ENCODE peak calls at places on chromosome 5, in eight cellular contexts. One of them, this sample, is unnamed.

GRCh38 chr5:142894749-142895148 is 124.6 kb downstream of the ARHGAP26 start:
- DNase-seq in fibroblast of mammary gland: peak; percentile 67
- DNase-seq in breast epithelium: no peak
- DNase-seq in A549: no peak
- DNase-seq in upper lobe of right lung: no peak
- DNase-seq in heart left ventricle: peak; percentile 30
- DNase-seq in tibial artery: no peak
- DNase-seq in AG04450: no peak
- DNase-seq in this sample: peak; percentile 57

GRCh38 chr5:32753051-32753450 is 41.9 kb downstream of the NPR3 start:
- DNase-seq in fibroblast of mammary gland: peak; percentile 78
- DNase-seq in tibial artery: no peak
- DNase-seq in A549: no peak
- DNase-seq in breast epithelium: no peak
- DNase-seq in heart left ventricle: no peak
- DNase-seq in AG04450: peak; percentile 7
- DNase-seq in upper lobe of right lung: no peak
- DNase-seq in this sample: no peak

GRCh38 chr5:90590170-90590569 is 31.6 kb downstream of the ADGRV1 start:
- DNase-seq in AG04450: no peak
- DNase-seq in tibial artery: no peak
- DNase-seq in fibroblast of mammary gland: no peak
- DNase-seq in breast epithelium: no peak
- DNase-seq in heart left ventricle: no peak
- DNase-seq in upper lobe of right lung: no peak
- DNase-seq in A549: no peak
- DNase-seq in this sample: no peak

GRCh38 chr5:101080485-101081240 is 177.6 kb upstream of the ST8SIA4 start:
- DNase-seq in fibroblast of mammary gland: peak; percentile 91
- DNase-seq in A549: no peak
- DNase-seq in heart left ventricle: no peak
- DNase-seq in AG04450: no peak
- DNase-seq in upper lobe of right lung: no peak
- DNase-seq in breast epithelium: no peak
- DNase-seq in tibial artery: no peak
- DNase-seq in this sample: peak; percentile 2

GRCh38 chr5:131541071-131541470 is 94.0 kb downstream of the RAPGEF6 start:
- DNase-seq in fibroblast of mammary gland: peak; percentile 35
- DNase-seq in tibial artery: no peak
- DNase-seq in heart left ventricle: no peak
- DNase-seq in breast epithelium: no peak
- DNase-seq in A549: no peak
- DNase-seq in AG04450: no peak
- DNase-seq in upper lobe of right lung: no peak
- DNase-seq in this sample: no peak

GRCh38 chr5:81402180-81402930 is 8.4 kb upstream of the ACOT12 start:
- DNase-seq in fibroblast of mammary gland: no peak
- DNase-seq in upper lobe of right lung: no peak
- DNase-seq in breast epithelium: no peak
- DNase-seq in tibial artery: no peak
- DNase-seq in A549: no peak
- DNase-seq in AG04450: no peak
- DNase-seq in heart left ventricle: no peak
- DNase-seq in this sample: no peak

GRCh38 chr5:150340614-150341265 is 16.8 kb upstream of the TCOF1 start:
- DNase-seq in A549: no peak
- DNase-seq in tibial artery: no peak
- DNase-seq in heart left ventricle: no peak
- DNase-seq in fibroblast of mammary gland: no peak
- DNase-seq in AG04450: no peak
- DNase-seq in upper lobe of right lung: no peak
- DNase-seq in breast epithelium: no peak
- DNase-seq in this sample: no peak

GRCh38 chr5:14216902-14217301 is 73.8 kb downstream of the TRIO start:
- DNase-seq in AG04450: no peak
- DNase-seq in tibial artery: no peak
- DNase-seq in upper lobe of right lung: peak; percentile 72
- DNase-seq in fibroblast of mammary gland: no peak
- DNase-seq in breast epithelium: no peak
- DNase-seq in A549: no peak
- DNase-seq in heart left ventricle: no peak
- DNase-seq in this sample: no peak

GRCh38 chr5:74232281-74232680 is 408.2 kb downstream of the ENC1 start:
- DNase-seq in breast epithelium: no peak
- DNase-seq in tibial artery: no peak
- DNase-seq in fibroblast of mammary gland: peak; percentile 92
- DNase-seq in AG04450: peak; percentile 59
- DNase-seq in A549: no peak
- DNase-seq in upper lobe of right lung: no peak
- DNase-seq in heart left ventricle: no peak
- DNase-seq in this sample: peak; percentile 79

GRCh38 chr5:59140133-59140532 is 557.3 kb downstream of the RAB3C start:
- DNase-seq in upper lobe of right lung: no peak
- DNase-seq in tibial artery: no peak
- DNase-seq in fibroblast of mammary gland: no peak
- DNase-seq in heart left ventricle: no peak
- DNase-seq in A549: no peak
- DNase-seq in breast epithelium: no peak
- DNase-seq in AG04450: no peak
- DNase-seq in this sample: no peak

GRCh38 chr5:154118832-154119442 is 71.6 kb upstream of the GALNT10 start:
- DNase-seq in AG04450: no peak
- DNase-seq in A549: no peak
- DNase-seq in fibroblast of mammary gland: peak; percentile 12
- DNase-seq in tibial artery: no peak
- DNase-seq in heart left ventricle: no peak
- DNase-seq in upper lobe of right lung: no peak
- DNase-seq in breast epithelium: no peak
- DNase-seq in this sample: no peak

GRCh38 chr5:15510092-15510491 is 10.1 kb downstream of the FBXL7 start:
- DNase-seq in breast epithelium: no peak
- DNase-seq in AG04450: no peak
- DNase-seq in heart left ventricle: no peak
- DNase-seq in fibroblast of mammary gland: peak; percentile 26
- DNase-seq in upper lobe of right lung: no peak
- DNase-seq in A549: no peak
- DNase-seq in tibial artery: no peak
- DNase-seq in this sample: peak; percentile 52

GRCh38 chr5:103111458-103111857 is 8.5 kb downstream of the GIN1 start:
- DNase-seq in fibroblast of mammary gland: no peak
- DNase-seq in A549: no peak
- DNase-seq in AG04450: no peak
- DNase-seq in breast epithelium: no peak
- DNase-seq in tibial artery: no peak
- DNase-seq in heart left ventricle: no peak
- DNase-seq in upper lobe of right lung: no peak
- DNase-seq in this sample: no peak

GRCh38 chr5:120258123-120258522 is 206.0 kb upstream of the PRR16 start:
- DNase-seq in A549: no peak
- DNase-seq in breast epithelium: no peak
- DNase-seq in AG04450: no peak
- DNase-seq in upper lobe of right lung: no peak
- DNase-seq in heart left ventricle: no peak
- DNase-seq in fibroblast of mammary gland: peak; percentile 44
- DNase-seq in tibial artery: no peak
- DNase-seq in this sample: no peak

GRCh38 chr5:81805086-81805485 is 54.2 kb upstream of the SSBP2 start:
- DNase-seq in fibroblast of mammary gland: no peak
- DNase-seq in AG04450: no peak
- DNase-seq in tibial artery: no peak
- DNase-seq in heart left ventricle: no peak
- DNase-seq in A549: no peak
- DNase-seq in breast epithelium: no peak
- DNase-seq in upper lobe of right lung: no peak
- DNase-seq in this sample: no peak

GRCh38 chr5:167051369-167051768 is 1240.1 kb upstream of the WWC1 start:
- DNase-seq in AG04450: no peak
- DNase-seq in heart left ventricle: no peak
- DNase-seq in breast epithelium: no peak
- DNase-seq in fibroblast of mammary gland: peak; percentile 2
- DNase-seq in tibial artery: no peak
- DNase-seq in A549: no peak
- DNase-seq in upper lobe of right lung: no peak
- DNase-seq in this sample: no peak

GRCh38 chr5:167294861-167295685 is 996.4 kb upstream of the WWC1 start:
- DNase-seq in fibroblast of mammary gland: peak; percentile 91
- DNase-seq in heart left ventricle: no peak
- DNase-seq in tibial artery: no peak
- DNase-seq in upper lobe of right lung: no peak
- DNase-seq in breast epithelium: no peak
- DNase-seq in AG04450: peak; percentile 68
- DNase-seq in A549: peak; percentile 88
- DNase-seq in this sample: peak; percentile 93

GRCh38 chr5:75616961-75617660 is 5.9 kb downstream of the ANKDD1B start:
- DNase-seq in AG04450: no peak
- DNase-seq in breast epithelium: no peak
- DNase-seq in upper lobe of right lung: no peak
- DNase-seq in fibroblast of mammary gland: no peak
- DNase-seq in tibial artery: no peak
- DNase-seq in heart left ventricle: no peak
- DNase-seq in A549: no peak
- DNase-seq in this sample: no peak

GRCh38 chr5:168424506-168425298 is 61.6 kb upstream of the RARS1 start:
- DNase-seq in breast epithelium: no peak
- DNase-seq in upper lobe of right lung: no peak
- DNase-seq in AG04450: no peak
- DNase-seq in tibial artery: no peak
- DNase-seq in A549: peak; percentile 22
- DNase-seq in fibroblast of mammary gland: peak; percentile 87
- DNase-seq in heart left ventricle: no peak
- DNase-seq in this sample: peak; percentile 28

DNA sequence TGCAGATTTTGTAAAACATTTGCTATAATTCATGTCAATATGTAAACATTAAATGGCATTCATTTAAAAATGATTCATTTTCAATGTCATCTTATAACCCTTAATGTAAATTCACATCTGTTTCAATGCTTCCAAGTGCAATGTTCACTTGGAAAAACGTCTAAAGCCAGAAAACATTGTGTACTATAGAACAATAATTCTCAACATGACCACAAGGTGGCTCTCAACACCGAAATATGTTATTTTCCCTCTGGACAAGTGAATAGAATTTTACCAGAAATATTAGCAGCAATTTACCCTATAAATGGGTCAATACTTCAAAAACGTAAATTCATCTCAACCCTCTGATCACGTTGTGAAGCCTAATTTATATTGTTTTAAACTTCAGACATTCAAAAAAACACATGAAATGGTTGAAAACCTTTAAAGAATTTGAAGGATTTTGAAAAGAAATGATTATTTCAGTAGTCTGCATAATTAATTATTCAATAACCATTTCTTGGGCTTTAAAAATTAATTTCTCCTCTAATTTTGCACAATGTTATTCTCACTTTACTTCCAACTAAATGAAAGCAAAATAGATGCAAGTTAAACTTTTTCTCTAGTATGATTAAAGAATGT is 11.0 kb downstream of the CDH10 start:
- DNase-seq in breast epithelium: no peak
- DNase-seq in A549: peak; percentile 44
- DNase-seq in tibial artery: no peak
- DNase-seq in AG04450: no peak
- DNase-seq in fibroblast of mammary gland: peak; percentile 38
- DNase-seq in upper lobe of right lung: no peak
- DNase-seq in heart left ventricle: no peak
- DNase-seq in this sample: peak; percentile 47
- TF ChIP-seq CTCF in breast epithelium: peak; percentile 48
- TF ChIP-seq CTCF in A549: peak; percentile 74
- TF ChIP-seq CTCF in tibial artery: peak; percentile 44
- TF ChIP-seq CTCF in AG04450: peak; percentile 59
- TF ChIP-seq CTCF in fibroblast of mammary gland: peak; percentile 53
- TF ChIP-seq CTCF in upper lobe of right lung: peak; percentile 68
- TF ChIP-seq CTCF in heart left ventricle: peak; percentile 24
- TF ChIP-seq CTCF in this sample: peak; percentile 50

DNA sequence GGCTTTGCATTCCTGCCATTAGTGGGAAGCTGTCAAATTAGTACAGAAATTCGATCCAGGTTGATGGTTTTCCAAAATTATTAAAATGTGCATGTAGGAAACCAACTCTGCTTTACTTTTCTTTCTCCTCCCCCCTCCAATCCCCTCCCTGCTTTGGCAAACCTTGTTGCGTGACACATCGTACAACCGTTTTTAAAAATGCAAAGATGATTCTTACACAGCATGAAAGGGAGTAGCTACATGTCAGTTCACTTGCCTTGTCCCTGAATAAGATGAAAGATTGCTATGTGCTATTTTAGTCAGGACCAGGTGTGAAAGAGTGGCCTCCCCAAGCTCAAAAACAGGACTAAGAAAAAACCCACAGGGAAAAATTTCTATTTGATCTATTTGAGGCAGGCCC is 11.7 kb downstream of the SNCAIP start:
- DNase-seq in AG04450: no peak
- DNase-seq in upper lobe of right lung: no peak
- DNase-seq in fibroblast of mammary gland: no peak
- DNase-seq in A549: no peak
- DNase-seq in tibial artery: no peak
- DNase-seq in heart left ventricle: no peak
- DNase-seq in breast epithelium: no peak
- DNase-seq in this sample: no peak
- H3K4me3 ChIP-seq in AG04450: no peak overlapping the region
- H3K4me3 ChIP-seq in upper lobe of right lung: no peak overlapping the region
- H3K4me3 ChIP-seq in fibroblast of mammary gland: no peak overlapping the region
- H3K4me3 ChIP-seq in A549: no peak overlapping the region
- H3K4me3 ChIP-seq in tibial artery: no peak overlapping the region
- H3K4me3 ChIP-seq in heart left ventricle: no peak overlapping the region
- H3K4me3 ChIP-seq in breast epithelium: no peak overlapping the region
- H3K4me3 ChIP-seq in this sample: no peak overlapping the region

DNA sequence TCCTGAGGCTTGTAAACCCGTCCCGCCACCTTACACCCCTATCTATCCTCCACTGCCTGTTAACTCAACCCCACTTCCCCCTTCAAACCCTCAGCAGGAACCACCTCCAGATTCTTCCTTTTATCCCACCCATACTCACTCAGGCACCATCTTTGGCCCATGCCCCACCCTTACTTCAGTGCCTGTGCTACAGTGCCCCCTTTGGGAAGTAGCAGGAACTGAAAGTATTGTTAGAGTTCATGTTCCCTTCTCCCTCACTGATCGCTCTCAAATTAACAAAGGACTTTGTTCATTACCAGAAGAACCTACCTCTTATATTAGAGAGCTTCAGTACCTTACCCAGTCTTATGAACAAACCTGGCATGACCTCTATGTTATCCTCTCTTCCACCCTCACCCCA is 92.2 kb upstream of the MOCS2 start:
- DNase-seq in A549: peak; percentile 7
- DNase-seq in AG04450: no peak
- DNase-seq in upper lobe of right lung: no peak
- DNase-seq in heart left ventricle: no peak
- DNase-seq in breast epithelium: no peak
- DNase-seq in tibial artery: no peak
- DNase-seq in fibroblast of mammary gland: no peak
- DNase-seq in this sample: no peak
- TF ChIP-seq CTCF in A549: no peak
- TF ChIP-seq CTCF in AG04450: peak; percentile 14
- TF ChIP-seq CTCF in upper lobe of right lung: peak; percentile 16
- TF ChIP-seq CTCF in heart left ventricle: no peak
- TF ChIP-seq CTCF in breast epithelium: no peak
- TF ChIP-seq CTCF in tibial artery: no peak
- TF ChIP-seq CTCF in fibroblast of mammary gland: peak; percentile 40
- TF ChIP-seq CTCF in this sample: peak; percentile 21

DNA sequence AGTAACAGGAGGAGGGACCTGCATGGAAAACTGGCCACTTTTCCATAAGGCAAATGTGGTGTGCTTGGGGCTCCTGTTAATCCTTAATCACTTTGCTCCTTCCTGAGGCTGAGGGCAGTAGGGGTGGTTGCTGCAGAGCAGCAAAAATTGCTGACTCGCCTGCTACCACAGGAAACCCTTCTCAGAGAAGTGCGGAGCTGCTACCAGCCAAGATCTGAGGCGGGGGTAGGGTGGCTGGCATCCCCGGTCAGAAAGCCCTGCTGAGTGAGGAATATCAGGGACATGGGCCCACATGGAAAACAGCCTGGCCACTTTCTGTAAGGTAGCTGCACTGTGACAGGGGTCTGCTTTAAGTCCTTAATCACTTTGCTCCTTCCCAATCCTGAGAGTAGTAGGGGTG is 192.4 kb upstream of the GHR start:
- DNase-seq in fibroblast of mammary gland: no peak
- DNase-seq in AG04450: no peak
- DNase-seq in heart left ventricle: no peak
- DNase-seq in A549: no peak
- DNase-seq in breast epithelium: no peak
- DNase-seq in tibial artery: no peak
- DNase-seq in upper lobe of right lung: no peak
- DNase-seq in this sample: no peak
- H3K4me3 ChIP-seq in fibroblast of mammary gland: no peak overlapping the region
- H3K4me3 ChIP-seq in AG04450: no peak overlapping the region
- H3K4me3 ChIP-seq in heart left ventricle: no peak overlapping the region
- H3K4me3 ChIP-seq in A549: no peak overlapping the region
- H3K4me3 ChIP-seq in breast epithelium: no peak overlapping the region
- H3K4me3 ChIP-seq in tibial artery: no peak overlapping the region
- H3K4me3 ChIP-seq in upper lobe of right lung: no peak overlapping the region
- H3K4me3 ChIP-seq in this sample: no peak overlapping the region

This sample was measured in astrocyte of the spinal cord.